ENCODE peak calls at places on chromosomes 6 and 20, in seven cellular contexts. Q, S, V, Z, A, F and O are unnamed samples.

GRCh38 chr6:109800771-109801170 is 109.7 kb downstream of the FIG4 start:
- DNase-seq in Q (peak), S (no peak), V (no peak), Z (no peak), A (no peak), F (no peak), O (no peak)

GRCh38 chr6:3808189-3808588 is 41.0 kb upstream of the FAM50B start:
- DNase-seq in Q (no peak), S (no peak), V (no peak), Z (no peak), A (no peak), F (no peak), O (no peak)

GRCh38 chr6:3296537-3297453 is 38.0 kb downstream of the PSMG4 start:
- DNase-seq in Q (no peak), S (no peak), V (peak), Z (no peak), A (no peak), F (no peak), O (no peak)

GRCh38 chr6:45420083-45420908 is 42.6 kb upstream of the SUPT3H start:
- DNase-seq in Q (peak), S (no peak), V (peak), Z (no peak), A (peak), F (peak), O (no peak)

GRCh38 chr20:31943052-31943471 is 8.8 kb downstream of the PDRG1 start:
- DNase-seq in Q (no peak), S (no peak), V (no peak), Z (no peak), A (no peak), F (no peak), O (no peak)

GRCh38 chr6:133890941-133891813 is 2.3 kb downstream of the TCF21 start:
- DNase-seq in Q (no peak), S (no peak), V (no peak), Z (peak), A (peak), F (peak), O (no peak)

GRCh38 chr20:50360218-50360672 is 149.9 kb upstream of the PTPN1 start:
- DNase-seq in Q (peak), S (no peak), V (no peak), Z (no peak), A (no peak), F (no peak), O (no peak)

GRCh38 chr6:148509789-148510581 is 167.3 kb downstream of the SASH1 start:
- DNase-seq in Q (no peak), S (peak), V (peak), Z (peak), A (no peak), F (no peak), O (no peak)

GRCh38 chr6:12508553-12508952 is 208.0 kb upstream of the PHACTR1 start:
- DNase-seq in Q (no peak), S (no peak), V (no peak), Z (no peak), A (no peak), F (no peak), O (no peak)

GRCh38 chr6:84645563-84646266 is 118.7 kb downstream of the TBX18 start:
- DNase-seq in Q (no peak), S (no peak), V (peak), Z (no peak), A (no peak), F (no peak), O (no peak)

GRCh38 chr6:84777888-84778287 is 13.5 kb upstream of the TBX18 start:
- DNase-seq in Q (no peak), S (peak), V (no peak), Z (no peak), A (no peak), F (no peak), O (no peak)

GRCh38 chr20:58717278-58718091 is 24.9 kb downstream of the NPEPL1 start:
- DNase-seq in Q (no peak), S (no peak), V (no peak), Z (no peak), A (no peak), F (no peak), O (no peak)

GRCh38 chr6:35708585-35708984 is 19.9 kb upstream of the FKBP5 start:
- DNase-seq in Q (no peak), S (no peak), V (no peak), Z (no peak), A (no peak), F (no peak), O (no peak)

GRCh38 chr6:1708141-1708540 is 98.4 kb downstream of the FOXC1 start:
- DNase-seq in Q (no peak), S (no peak), V (no peak), Z (no peak), A (no peak), F (no peak), O (no peak)

GRCh38 chr20:39214778-39215177 is 252.6 kb downstream of the DHX35 start:
- DNase-seq in Q (no peak), S (no peak), V (no peak), Z (no peak), A (no peak), F (no peak), O (no peak)

GRCh38 chr20:51500311-51500710 is 42.2 kb downstream of the NFATC2 start:
- DNase-seq in Q (no peak), S (no peak), V (no peak), Z (no peak), A (no peak), F (peak), O (no peak)